ENCODE peak calls at places on chromosomes 7 and 10, in eight cellular contexts. One of them, this sample, is unnamed.

GRCh38 chr7:68691261-68692216 is 906.7 kb upstream of the AUTS2 start:
- DNase-seq in T-helper 2 cell: no peak
- DNase-seq in IMR-90: peak
- DNase-seq in NCI-H446: no peak
- DNase-seq in BJ: peak
- DNase-seq in GM20000: no peak
- DNase-seq in amniotic stem cell: peak
- DNase-seq in Caco-2: no peak
- DNase-seq in this sample: no peak

GRCh38 chr7:24902276-24902675 is 77.7 kb downstream of the OSBPL3 start:
- DNase-seq in T-helper 2 cell: no peak
- DNase-seq in IMR-90: peak
- DNase-seq in NCI-H446: no peak
- DNase-seq in BJ: no peak
- DNase-seq in GM20000: no peak
- DNase-seq in amniotic stem cell: no peak
- DNase-seq in Caco-2: no peak
- DNase-seq in this sample: no peak

GRCh38 chr7:66634816-66635215 is 6.1 kb downstream of the KCTD7 start:
- DNase-seq in T-helper 2 cell: no peak
- DNase-seq in IMR-90: no peak
- DNase-seq in NCI-H446: no peak
- DNase-seq in BJ: no peak
- DNase-seq in GM20000: no peak
- DNase-seq in amniotic stem cell: no peak
- DNase-seq in Caco-2: no peak
- DNase-seq in this sample: no peak

GRCh38 chr7:81284576-81284975 is 365.7 kb upstream of the SEMA3C start:
- DNase-seq in T-helper 2 cell: no peak
- DNase-seq in IMR-90: peak
- DNase-seq in NCI-H446: no peak
- DNase-seq in BJ: no peak
- DNase-seq in GM20000: no peak
- DNase-seq in amniotic stem cell: peak
- DNase-seq in Caco-2: no peak
- DNase-seq in this sample: no peak

GRCh38 chr7:28998110-28998509 is 40.0 kb upstream of the TRIL start:
- DNase-seq in T-helper 2 cell: no peak
- DNase-seq in IMR-90: no peak
- DNase-seq in NCI-H446: no peak
- DNase-seq in BJ: no peak
- DNase-seq in GM20000: no peak
- DNase-seq in amniotic stem cell: no peak
- DNase-seq in Caco-2: no peak
- DNase-seq in this sample: no peak

GRCh38 chr7:102291056-102291915 is 4.6 kb downstream of the SH2B2 start:
- DNase-seq in T-helper 2 cell: no peak
- DNase-seq in IMR-90: no peak
- DNase-seq in NCI-H446: no peak
- DNase-seq in BJ: no peak
- DNase-seq in GM20000: peak
- DNase-seq in amniotic stem cell: no peak
- DNase-seq in Caco-2: no peak
- DNase-seq in this sample: peak

GRCh38 chr7:99623091-99623693 is 6.4 kb downstream of the ZSCAN25 start:
- DNase-seq in T-helper 2 cell: no peak
- DNase-seq in IMR-90: no peak
- DNase-seq in NCI-H446: no peak
- DNase-seq in BJ: no peak
- DNase-seq in GM20000: no peak
- DNase-seq in amniotic stem cell: no peak
- DNase-seq in Caco-2: no peak
- DNase-seq in this sample: no peak

GRCh38 chr10:79084012-79084971 is 15.5 kb downstream of the ZMIZ1 start:
- DNase-seq in T-helper 2 cell: no peak
- DNase-seq in IMR-90: peak
- DNase-seq in NCI-H446: no peak
- DNase-seq in BJ: no peak
- DNase-seq in GM20000: no peak
- DNase-seq in amniotic stem cell: peak
- DNase-seq in Caco-2: peak
- DNase-seq in this sample: no peak

GRCh38 chr10:122126763-122127659 is 138.0 kb downstream of the TACC2 start:
- DNase-seq in T-helper 2 cell: no peak
- DNase-seq in IMR-90: peak
- DNase-seq in NCI-H446: no peak
- DNase-seq in BJ: peak
- DNase-seq in GM20000: no peak
- DNase-seq in amniotic stem cell: peak
- DNase-seq in Caco-2: peak
- DNase-seq in this sample: no peak

GRCh38 chr10:5631936-5632335 is 34.5 kb downstream of the ASB13 start:
- DNase-seq in T-helper 2 cell: no peak
- DNase-seq in IMR-90: no peak
- DNase-seq in NCI-H446: no peak
- DNase-seq in BJ: no peak
- DNase-seq in GM20000: no peak
- DNase-seq in amniotic stem cell: no peak
- DNase-seq in Caco-2: peak
- DNase-seq in this sample: no peak

GRCh38 chr10:116113721-116114501 is 159.1 kb downstream of the GFRA1 start:
- DNase-seq in T-helper 2 cell: no peak
- DNase-seq in IMR-90: peak
- DNase-seq in NCI-H446: no peak
- DNase-seq in BJ: peak
- DNase-seq in GM20000: no peak
- DNase-seq in amniotic stem cell: peak
- DNase-seq in Caco-2: no peak
- DNase-seq in this sample: no peak

GRCh38 chr10:71728218-71728737 is 8.7 kb upstream of the C10orf105 start:
- DNase-seq in T-helper 2 cell: no peak
- DNase-seq in IMR-90: no peak
- DNase-seq in NCI-H446: no peak
- DNase-seq in BJ: no peak
- DNase-seq in GM20000: peak
- DNase-seq in amniotic stem cell: no peak
- DNase-seq in Caco-2: no peak
- DNase-seq in this sample: no peak

GRCh38 chr10:80457554-80458262 is 3.6 kb downstream of the TSPAN14 start:
- DNase-seq in T-helper 2 cell: no peak
- DNase-seq in IMR-90: no peak
- DNase-seq in NCI-H446: no peak
- DNase-seq in BJ: no peak
- DNase-seq in GM20000: no peak
- DNase-seq in amniotic stem cell: no peak
- DNase-seq in Caco-2: peak
- DNase-seq in this sample: no peak

GRCh38 chr10:129648866-129649265 is 181.8 kb downstream of the MGMT start:
- DNase-seq in T-helper 2 cell: no peak
- DNase-seq in IMR-90: no peak
- DNase-seq in NCI-H446: no peak
- DNase-seq in BJ: no peak
- DNase-seq in GM20000: no peak
- DNase-seq in amniotic stem cell: no peak
- DNase-seq in Caco-2: no peak
- DNase-seq in this sample: no peak

GRCh38 chr10:75117996-75118395 is 6.5 kb downstream of the SAMD8 start:
- DNase-seq in T-helper 2 cell: no peak
- DNase-seq in IMR-90: peak
- DNase-seq in NCI-H446: no peak
- DNase-seq in BJ: no peak
- DNase-seq in GM20000: no peak
- DNase-seq in amniotic stem cell: no peak
- DNase-seq in Caco-2: no peak
- DNase-seq in this sample: no peak

GRCh38 chr7:107506683-107507339 is 37.0 kb downstream of the GPR22 start:
- DNase-seq in T-helper 2 cell: no peak
- DNase-seq in IMR-90: peak
- DNase-seq in NCI-H446: no peak
- DNase-seq in BJ: no peak
- DNase-seq in GM20000: no peak
- DNase-seq in amniotic stem cell: no peak
- DNase-seq in Caco-2: peak
- DNase-seq in this sample: no peak

GRCh38 chr10:91511549-91512330 is 101.6 kb downstream of the HECTD2 start:
- DNase-seq in T-helper 2 cell: no peak
- DNase-seq in IMR-90: peak
- DNase-seq in NCI-H446: no peak
- DNase-seq in BJ: peak
- DNase-seq in GM20000: no peak
- DNase-seq in amniotic stem cell: peak
- DNase-seq in Caco-2: no peak
- DNase-seq in this sample: no peak

GRCh38 chr10:62384057-62384446 is 9.9 kb downstream of the ZNF365 start:
- DNase-seq in T-helper 2 cell: no peak
- DNase-seq in IMR-90: peak
- DNase-seq in NCI-H446: no peak
- DNase-seq in BJ: peak
- DNase-seq in GM20000: no peak
- DNase-seq in amniotic stem cell: no peak
- DNase-seq in Caco-2: no peak
- DNase-seq in this sample: no peak

GRCh38 chr7:49037348-49038210 is 113.2 kb downstream of the CDC14C start:
- DNase-seq in T-helper 2 cell: no peak
- DNase-seq in IMR-90: no peak
- DNase-seq in NCI-H446: no peak
- DNase-seq in BJ: no peak
- DNase-seq in GM20000: no peak
- DNase-seq in amniotic stem cell: no peak
- DNase-seq in Caco-2: no peak
- DNase-seq in this sample: no peak

GRCh38 chr10:131896403-131896802 is 4.4 kb upstream of the PPP2R2D start:
- DNase-seq in T-helper 2 cell: no peak
- DNase-seq in IMR-90: no peak
- DNase-seq in NCI-H446: no peak
- DNase-seq in BJ: no peak
- DNase-seq in GM20000: no peak
- DNase-seq in amniotic stem cell: no peak
- DNase-seq in Caco-2: no peak
- DNase-seq in this sample: no peak

GRCh38 chr7:20784311-20785210 is 2.1 kb downstream of the SP8 start:
- DNase-seq in T-helper 2 cell: no peak
- DNase-seq in IMR-90: no peak
- DNase-seq in NCI-H446: no peak
- DNase-seq in BJ: no peak
- DNase-seq in GM20000: peak
- DNase-seq in amniotic stem cell: no peak
- DNase-seq in Caco-2: peak
- DNase-seq in this sample: no peak

GRCh38 chr10:125911990-125912389 is 15.6 kb downstream of the FANK1 start:
- DNase-seq in T-helper 2 cell: no peak
- DNase-seq in IMR-90: no peak
- DNase-seq in NCI-H446: no peak
- DNase-seq in BJ: no peak
- DNase-seq in GM20000: no peak
- DNase-seq in amniotic stem cell: no peak
- DNase-seq in Caco-2: peak
- DNase-seq in this sample: no peak

GRCh38 chr10:60650272-60650800 is 127.9 kb upstream of the CDK1 start:
- DNase-seq in T-helper 2 cell: no peak
- DNase-seq in IMR-90: no peak
- DNase-seq in NCI-H446: no peak
- DNase-seq in BJ: no peak
- DNase-seq in GM20000: no peak
- DNase-seq in amniotic stem cell: no peak
- DNase-seq in Caco-2: no peak
- DNase-seq in this sample: no peak

GRCh38 chr10:93604145-93604544 is 3.1 kb upstream of the RBP4 start:
- DNase-seq in T-helper 2 cell: no peak
- DNase-seq in IMR-90: no peak
- DNase-seq in NCI-H446: no peak
- DNase-seq in BJ: no peak
- DNase-seq in GM20000: no peak
- DNase-seq in amniotic stem cell: no peak
- DNase-seq in Caco-2: no peak
- DNase-seq in this sample: no peak

GRCh38 chr7:117588352-117588794 is 108.5 kb downstream of the CFTR start:
- DNase-seq in T-helper 2 cell: no peak
- DNase-seq in IMR-90: peak
- DNase-seq in NCI-H446: no peak
- DNase-seq in BJ: no peak
- DNase-seq in GM20000: no peak
- DNase-seq in amniotic stem cell: no peak
- DNase-seq in Caco-2: peak
- DNase-seq in this sample: no peak

GRCh38 chr7:53350241-53350640 is 314.8 kb downstream of the POM121L12 start:
- DNase-seq in T-helper 2 cell: no peak
- DNase-seq in IMR-90: no peak
- DNase-seq in NCI-H446: no peak
- DNase-seq in BJ: no peak
- DNase-seq in GM20000: peak
- DNase-seq in amniotic stem cell: no peak
- DNase-seq in Caco-2: peak
- DNase-seq in this sample: no peak

GRCh38 chr10:131452926-131453771 is 141.6 kb upstream of the TCERG1L start:
- DNase-seq in T-helper 2 cell: no peak
- DNase-seq in IMR-90: no peak
- DNase-seq in NCI-H446: no peak
- DNase-seq in BJ: no peak
- DNase-seq in GM20000: no peak
- DNase-seq in amniotic stem cell: no peak
- DNase-seq in Caco-2: no peak
- DNase-seq in this sample: no peak

GRCh38 chr7:139494835-139495568 is 11.5 kb upstream of the KLRG2 start:
- DNase-seq in T-helper 2 cell: no peak
- DNase-seq in IMR-90: no peak
- DNase-seq in NCI-H446: no peak
- DNase-seq in BJ: no peak
- DNase-seq in GM20000: peak
- DNase-seq in amniotic stem cell: no peak
- DNase-seq in Caco-2: no peak
- DNase-seq in this sample: no peak

GRCh38 chr7:115015619-115016018 is 93.7 kb downstream of the MDFIC start:
- DNase-seq in T-helper 2 cell: no peak
- DNase-seq in IMR-90: peak
- DNase-seq in NCI-H446: no peak
- DNase-seq in BJ: peak
- DNase-seq in GM20000: no peak
- DNase-seq in amniotic stem cell: no peak
- DNase-seq in Caco-2: no peak
- DNase-seq in this sample: no peak

GRCh38 chr7:130942211-130942964 is 208.4 kb upstream of the KLF14 start:
- DNase-seq in T-helper 2 cell: no peak
- DNase-seq in IMR-90: peak
- DNase-seq in NCI-H446: no peak
- DNase-seq in BJ: no peak
- DNase-seq in GM20000: no peak
- DNase-seq in amniotic stem cell: no peak
- DNase-seq in Caco-2: no peak
- DNase-seq in this sample: no peak

GRCh38 chr7:41699532-41699931 is 3.4 kb downstream of the INHBA start:
- DNase-seq in T-helper 2 cell: no peak
- DNase-seq in IMR-90: peak
- DNase-seq in NCI-H446: no peak
- DNase-seq in BJ: no peak
- DNase-seq in GM20000: no peak
- DNase-seq in amniotic stem cell: no peak
- DNase-seq in Caco-2: no peak
- DNase-seq in this sample: no peak

GRCh38 chr7:157337316-157338149 is 729 bp downstream of the DNAJB6 start:
- DNase-seq in T-helper 2 cell: peak
- DNase-seq in IMR-90: peak
- DNase-seq in NCI-H446: no peak
- DNase-seq in BJ: no peak
- DNase-seq in GM20000: peak
- DNase-seq in amniotic stem cell: peak
- DNase-seq in Caco-2: peak
- DNase-seq in this sample: peak

GRCh38 chr7:159140170-159140910 is 4.3 kb downstream of the VIPR2 start:
- DNase-seq in T-helper 2 cell: no peak
- DNase-seq in IMR-90: no peak
- DNase-seq in NCI-H446: no peak
- DNase-seq in BJ: no peak
- DNase-seq in GM20000: no peak
- DNase-seq in amniotic stem cell: no peak
- DNase-seq in Caco-2: no peak
- DNase-seq in this sample: no peak

GRCh38 chr7:105389090-105389650 is 449 bp upstream of the SRPK2 start:
- DNase-seq in T-helper 2 cell: no peak
- DNase-seq in IMR-90: peak
- DNase-seq in NCI-H446: peak
- DNase-seq in BJ: no peak
- DNase-seq in GM20000: no peak
- DNase-seq in amniotic stem cell: peak
- DNase-seq in Caco-2: peak
- DNase-seq in this sample: peak

This sample was measured in memory B cell.